ENCODE peak calls at places on chromosome 4, in seven cellular contexts. One of them, this sample, is unnamed.

GRCh38 chr4:147363514-147363913 is 117.4 kb upstream of the EDNRA start:
- DNase-seq in right atrium auricular region: no peak
- DNase-seq in choroid plexus epithelial cell: no peak
- DNase-seq in coronary artery: no peak
- DNase-seq in transverse colon: no peak
- DNase-seq in lower leg skin: no peak
- DNase-seq in adrenal gland: no peak
- DNase-seq in this sample: no peak

GRCh38 chr4:181944527-181944926 is 298.7 kb upstream of the TENM3 start:
- DNase-seq in lower leg skin: no peak
- DNase-seq in right atrium auricular region: no peak
- DNase-seq in choroid plexus epithelial cell: no peak
- DNase-seq in adrenal gland: no peak
- DNase-seq in transverse colon: no peak
- DNase-seq in coronary artery: no peak
- DNase-seq in this sample: no peak

GRCh38 chr4:109472343-109472761 is 38.7 kb downstream of the SEC24B start:
- DNase-seq in choroid plexus epithelial cell: peak
- DNase-seq in right atrium auricular region: no peak
- DNase-seq in lower leg skin: no peak
- DNase-seq in coronary artery: no peak
- DNase-seq in transverse colon: no peak
- DNase-seq in adrenal gland: no peak
- DNase-seq in this sample: no peak

GRCh38 chr4:115548123-115548522 is 434.7 kb upstream of the NDST4 start:
- DNase-seq in right atrium auricular region: no peak
- DNase-seq in transverse colon: no peak
- DNase-seq in lower leg skin: no peak
- DNase-seq in choroid plexus epithelial cell: no peak
- DNase-seq in adrenal gland: no peak
- DNase-seq in coronary artery: no peak
- DNase-seq in this sample: no peak

GRCh38 chr4:150799207-150799606 is 215.9 kb downstream of the LRBA start:
- DNase-seq in choroid plexus epithelial cell: peak
- DNase-seq in right atrium auricular region: no peak
- DNase-seq in adrenal gland: no peak
- DNase-seq in transverse colon: no peak
- DNase-seq in lower leg skin: no peak
- DNase-seq in coronary artery: no peak
- DNase-seq in this sample: no peak

GRCh38 chr4:7781993-7782392 is 157.7 kb downstream of the AFAP1 start:
- DNase-seq in adrenal gland: no peak
- DNase-seq in lower leg skin: no peak
- DNase-seq in transverse colon: no peak
- DNase-seq in coronary artery: no peak
- DNase-seq in choroid plexus epithelial cell: no peak
- DNase-seq in right atrium auricular region: no peak
- DNase-seq in this sample: no peak

GRCh38 chr4:184416913-184417734 is 57.2 kb downstream of the IRF2 start:
- DNase-seq in lower leg skin: no peak
- DNase-seq in coronary artery: no peak
- DNase-seq in choroid plexus epithelial cell: peak
- DNase-seq in right atrium auricular region: no peak
- DNase-seq in transverse colon: peak
- DNase-seq in adrenal gland: no peak
- DNase-seq in this sample: no peak

GRCh38 chr4:39635023-39635422 is 3.6 kb downstream of the SMIM14 start:
- DNase-seq in right atrium auricular region: no peak
- DNase-seq in coronary artery: no peak
- DNase-seq in transverse colon: peak
- DNase-seq in choroid plexus epithelial cell: no peak
- DNase-seq in lower leg skin: peak
- DNase-seq in adrenal gland: no peak
- DNase-seq in this sample: no peak

GRCh38 chr4:16582036-16582435 is 316.4 kb downstream of the LDB2 start:
- DNase-seq in coronary artery: no peak
- DNase-seq in choroid plexus epithelial cell: no peak
- DNase-seq in right atrium auricular region: no peak
- DNase-seq in transverse colon: no peak
- DNase-seq in lower leg skin: no peak
- DNase-seq in adrenal gland: no peak
- DNase-seq in this sample: no peak

GRCh38 chr4:3644849-3645627 is 112.8 kb upstream of the LRPAP1 start:
- DNase-seq in right atrium auricular region: no peak
- DNase-seq in lower leg skin: peak
- DNase-seq in adrenal gland: peak
- DNase-seq in coronary artery: no peak
- DNase-seq in choroid plexus epithelial cell: no peak
- DNase-seq in transverse colon: no peak
- DNase-seq in this sample: peak

GRCh38 chr4:38386011-38386551 is 277.9 kb upstream of the KLF3 start:
- DNase-seq in coronary artery: no peak
- DNase-seq in adrenal gland: no peak
- DNase-seq in transverse colon: no peak
- DNase-seq in lower leg skin: no peak
- DNase-seq in choroid plexus epithelial cell: no peak
- DNase-seq in right atrium auricular region: no peak
- DNase-seq in this sample: no peak

GRCh38 chr4:87939978-87940690 is 35.4 kb upstream of the SPP1 start:
- DNase-seq in transverse colon: no peak
- DNase-seq in adrenal gland: no peak
- DNase-seq in lower leg skin: no peak
- DNase-seq in choroid plexus epithelial cell: no peak
- DNase-seq in right atrium auricular region: no peak
- DNase-seq in coronary artery: no peak
- DNase-seq in this sample: no peak

GRCh38 chr4:86271057-86271456 is 88.8 kb downstream of the MAPK10 start:
- DNase-seq in adrenal gland: no peak
- DNase-seq in transverse colon: no peak
- DNase-seq in coronary artery: no peak
- DNase-seq in right atrium auricular region: no peak
- DNase-seq in lower leg skin: no peak
- DNase-seq in choroid plexus epithelial cell: no peak
- DNase-seq in this sample: no peak

GRCh38 chr4:21949073-21949457 is 493 bp upstream of the KCNIP4 start:
- DNase-seq in lower leg skin: no peak
- DNase-seq in adrenal gland: peak
- DNase-seq in coronary artery: no peak
- DNase-seq in choroid plexus epithelial cell: no peak
- DNase-seq in right atrium auricular region: no peak
- DNase-seq in transverse colon: peak
- DNase-seq in this sample: peak

GRCh38 chr4:140152015-140152703 is 1.8 kb downstream of the MAML3 start:
- DNase-seq in adrenal gland: peak
- DNase-seq in lower leg skin: peak
- DNase-seq in choroid plexus epithelial cell: no peak
- DNase-seq in coronary artery: peak
- DNase-seq in right atrium auricular region: peak
- DNase-seq in transverse colon: peak
- DNase-seq in this sample: peak

GRCh38 chr4:121711263-121712000 is 14.7 kb upstream of the ANXA5 start:
- DNase-seq in coronary artery: peak
- DNase-seq in transverse colon: peak
- DNase-seq in lower leg skin: peak
- DNase-seq in choroid plexus epithelial cell: peak
- DNase-seq in adrenal gland: peak
- DNase-seq in right atrium auricular region: peak
- DNase-seq in this sample: peak

GRCh38 chr4:26916195-26916594 is 55.6 kb downstream of the STIM2 start:
- DNase-seq in right atrium auricular region: no peak
- DNase-seq in coronary artery: no peak
- DNase-seq in lower leg skin: no peak
- DNase-seq in choroid plexus epithelial cell: peak
- DNase-seq in transverse colon: no peak
- DNase-seq in adrenal gland: no peak
- DNase-seq in this sample: no peak

GRCh38 chr4:62640296-62640695 is 1440.2 kb downstream of the ADGRL3 start:
- DNase-seq in transverse colon: no peak
- DNase-seq in choroid plexus epithelial cell: no peak
- DNase-seq in adrenal gland: no peak
- DNase-seq in right atrium auricular region: no peak
- DNase-seq in lower leg skin: no peak
- DNase-seq in coronary artery: no peak
- DNase-seq in this sample: no peak

GRCh38 chr4:86935499-86935832 is 655 bp downstream of the AFF1 start:
- DNase-seq in transverse colon: no peak
- DNase-seq in adrenal gland: no peak
- DNase-seq in coronary artery: peak
- DNase-seq in right atrium auricular region: no peak
- DNase-seq in choroid plexus epithelial cell: no peak
- DNase-seq in lower leg skin: peak
- DNase-seq in this sample: peak

GRCh38 chr4:66639361-66639760 is 905.9 kb downstream of the CENPC start:
- DNase-seq in choroid plexus epithelial cell: peak
- DNase-seq in transverse colon: no peak
- DNase-seq in lower leg skin: no peak
- DNase-seq in coronary artery: no peak
- DNase-seq in adrenal gland: no peak
- DNase-seq in right atrium auricular region: no peak
- DNase-seq in this sample: no peak

GRCh38 chr4:56654238-56654632 is 26.9 kb downstream of the HOPX start:
- DNase-seq in adrenal gland: peak
- DNase-seq in transverse colon: peak
- DNase-seq in lower leg skin: no peak
- DNase-seq in right atrium auricular region: no peak
- DNase-seq in coronary artery: no peak
- DNase-seq in choroid plexus epithelial cell: peak
- DNase-seq in this sample: peak

GRCh38 chr4:86653237-86653865 is 59.2 kb downstream of the PTPN13 start:
- DNase-seq in choroid plexus epithelial cell: no peak
- DNase-seq in coronary artery: no peak
- DNase-seq in adrenal gland: no peak
- DNase-seq in right atrium auricular region: no peak
- DNase-seq in transverse colon: peak
- DNase-seq in lower leg skin: no peak
- DNase-seq in this sample: no peak

GRCh38 chr4:96102541-96103018 is 262.7 kb downstream of the PDHA2 start:
- DNase-seq in lower leg skin: no peak
- DNase-seq in choroid plexus epithelial cell: peak
- DNase-seq in coronary artery: no peak
- DNase-seq in transverse colon: no peak
- DNase-seq in right atrium auricular region: no peak
- DNase-seq in adrenal gland: no peak
- DNase-seq in this sample: no peak

GRCh38 chr4:67700119-67700873 is 659 bp downstream of the UBA6 start:
- DNase-seq in lower leg skin: no peak
- DNase-seq in right atrium auricular region: no peak
- DNase-seq in choroid plexus epithelial cell: peak
- DNase-seq in transverse colon: no peak
- DNase-seq in adrenal gland: no peak
- DNase-seq in coronary artery: no peak
- DNase-seq in this sample: no peak

GRCh38 chr4:109947457-109947856 is 34.8 kb downstream of the EGF start:
- DNase-seq in lower leg skin: no peak
- DNase-seq in choroid plexus epithelial cell: peak
- DNase-seq in coronary artery: no peak
- DNase-seq in adrenal gland: no peak
- DNase-seq in transverse colon: no peak
- DNase-seq in right atrium auricular region: no peak
- DNase-seq in this sample: no peak

GRCh38 chr4:125735107-125735506 is 420.4 kb downstream of the FAT4 start:
- DNase-seq in transverse colon: no peak
- DNase-seq in coronary artery: no peak
- DNase-seq in lower leg skin: peak
- DNase-seq in right atrium auricular region: peak
- DNase-seq in adrenal gland: no peak
- DNase-seq in choroid plexus epithelial cell: peak
- DNase-seq in this sample: no peak

GRCh38 chr4:139416073-139416673 is 37.7 kb upstream of the RAB33B start:
- DNase-seq in lower leg skin: no peak
- DNase-seq in adrenal gland: no peak
- DNase-seq in transverse colon: no peak
- DNase-seq in coronary artery: no peak
- DNase-seq in right atrium auricular region: no peak
- DNase-seq in choroid plexus epithelial cell: peak
- DNase-seq in this sample: no peak

GRCh38 chr4:26410385-26411293 is 79.6 kb downstream of the CCKAR start:
- DNase-seq in adrenal gland: no peak
- DNase-seq in lower leg skin: peak
- DNase-seq in choroid plexus epithelial cell: peak
- DNase-seq in right atrium auricular region: no peak
- DNase-seq in coronary artery: no peak
- DNase-seq in transverse colon: no peak
- DNase-seq in this sample: no peak

GRCh38 chr4:2058264-2059033 is 678 bp upstream of the NAT8L start:
- DNase-seq in choroid plexus epithelial cell: no peak
- DNase-seq in adrenal gland: no peak
- DNase-seq in right atrium auricular region: no peak
- DNase-seq in coronary artery: no peak
- DNase-seq in lower leg skin: no peak
- DNase-seq in transverse colon: no peak
- DNase-seq in this sample: no peak

GRCh38 chr4:112075129-112075753 is 70.0 kb upstream of the FAM241A start:
- DNase-seq in adrenal gland: peak
- DNase-seq in right atrium auricular region: no peak
- DNase-seq in choroid plexus epithelial cell: peak
- DNase-seq in transverse colon: peak
- DNase-seq in coronary artery: no peak
- DNase-seq in lower leg skin: no peak
- DNase-seq in this sample: no peak
- TF ChIP-seq CTCF in adrenal gland: peak
- TF ChIP-seq CTCF in right atrium auricular region: peak
- TF ChIP-seq CTCF in choroid plexus epithelial cell: peak
- TF ChIP-seq CTCF in transverse colon: peak
- TF ChIP-seq CTCF in coronary artery: peak
- TF ChIP-seq CTCF in lower leg skin: no peak
- TF ChIP-seq CTCF in this sample: peak

GRCh38 chr4:175702703-175703102 is 109.4 kb downstream of the GPM6A start:
- DNase-seq in right atrium auricular region: no peak
- DNase-seq in transverse colon: no peak
- DNase-seq in lower leg skin: no peak
- DNase-seq in choroid plexus epithelial cell: no peak
- DNase-seq in coronary artery: no peak
- DNase-seq in adrenal gland: no peak
- DNase-seq in this sample: no peak
- H3K4me3 ChIP-seq in right atrium auricular region: no peak
- H3K4me3 ChIP-seq in transverse colon: no peak
- H3K4me3 ChIP-seq in lower leg skin: no peak
- H3K4me3 ChIP-seq in choroid plexus epithelial cell: no peak
- H3K4me3 ChIP-seq in coronary artery: no peak
- H3K4me3 ChIP-seq in adrenal gland: no peak
- H3K4me3 ChIP-seq in this sample: no peak

GRCh38 chr4:4772534-4772933 is 86.9 kb upstream of the MSX1 start:
- DNase-seq in lower leg skin: no peak
- DNase-seq in adrenal gland: no peak
- DNase-seq in transverse colon: no peak
- DNase-seq in coronary artery: no peak
- DNase-seq in right atrium auricular region: no peak
- DNase-seq in choroid plexus epithelial cell: no peak
- DNase-seq in this sample: no peak
- TF ChIP-seq CTCF in lower leg skin: no peak
- TF ChIP-seq CTCF in adrenal gland: no peak
- TF ChIP-seq CTCF in transverse colon: no peak
- TF ChIP-seq CTCF in coronary artery: no peak
- TF ChIP-seq CTCF in right atrium auricular region: no peak
- TF ChIP-seq CTCF in choroid plexus epithelial cell: no peak
- TF ChIP-seq CTCF in this sample: no peak

DNA sequence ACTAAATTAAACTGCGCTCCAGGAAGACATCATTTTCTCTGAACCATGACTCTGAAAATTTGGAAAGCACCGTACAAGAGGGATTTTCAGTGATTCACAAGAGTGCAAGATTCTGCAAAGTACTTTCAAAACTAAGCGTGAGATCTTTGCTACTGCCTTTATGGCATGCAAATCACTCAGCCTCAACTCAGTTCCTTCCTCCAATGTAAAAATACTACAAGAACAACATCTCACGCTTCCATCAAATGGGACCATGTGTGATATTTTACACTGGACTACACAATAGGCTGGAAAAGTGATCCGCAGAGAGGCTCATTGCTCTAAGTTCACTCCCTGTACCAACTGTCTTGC is 682 bp upstream of the IL15 start:
- DNase-seq in lower leg skin: no peak
- DNase-seq in transverse colon: no peak
- DNase-seq in right atrium auricular region: no peak
- DNase-seq in choroid plexus epithelial cell: no peak
- DNase-seq in adrenal gland: no peak
- DNase-seq in coronary artery: no peak
- DNase-seq in this sample: no peak
- H3K4me3 ChIP-seq in lower leg skin: no peak
- H3K4me3 ChIP-seq in transverse colon: peak
- H3K4me3 ChIP-seq in right atrium auricular region: peak
- H3K4me3 ChIP-seq in choroid plexus epithelial cell: peak
- H3K4me3 ChIP-seq in adrenal gland: peak
- H3K4me3 ChIP-seq in coronary artery: peak
- H3K4me3 ChIP-seq in this sample: peak

This sample was measured in uterus.